ENCODE peak calls at places on chromosome 13, in six cellular contexts. P is thoracic aorta, U is A549, S is cardiac muscle cell, M is Peyer's patch, H is left ventricle myocardium inferior. R is an unnamed sample. For H3K9me3 and H3K4me1, the result is how much of the 10 kb centered on the place peaks cover.

GRCh38 chr13:75908137-75908536 is 272.0 kb downstream of the LMO7 start:
- DNase-seq in P (no peak), U (no peak), S (peak), M (no peak), H (peak), R (no peak)

GRCh38 chr13:109275848-109276247 is 510.5 kb downstream of the IRS2 start:
- DNase-seq in P (no peak), U (peak), S (peak), M (no peak), H (no peak), R (no peak)

GRCh38 chr13:33846306-33847062 is 28.5 kb downstream of the RFC3 start:
- DNase-seq in P (no peak), U (no peak), S (no peak), M (no peak), H (no peak), R (no peak)

GRCh38 chr13:40453666-40454030 is 212.8 kb downstream of the FOXO1 start:
- DNase-seq in P (no peak), U (no peak), S (no peak), M (no peak), H (no peak), R (no peak)

GRCh38 chr13:75226092-75226491 is 255.9 kb downstream of the TBC1D4 start:
- DNase-seq in P (no peak), U (no peak), S (no peak), M (no peak), H (no peak), R (no peak)

GRCh38 chr13:98232456-98232855 is 55.4 kb upstream of the RNF113B start:
- DNase-seq in P (no peak), U (no peak), S (no peak), M (no peak), H (no peak), R (no peak)

GRCh38 chr13:79481685-79482052 is 714 bp downstream of the NDFIP2 start:
- DNase-seq in P (no peak), U (no peak), S (no peak), M (no peak), H (no peak), R (peak)

GRCh38 chr13:71218960-71219359 is 648.0 kb downstream of the DACH1 start:
- DNase-seq in P (no peak), U (peak), S (peak), M (no peak), H (no peak), R (no peak)

GRCh38 chr13:73082471-73082870 is 23.7 kb downstream of the KLF5 start:
- DNase-seq in P (no peak), U (no peak), S (no peak), M (no peak), H (no peak), R (no peak)

GRCh38 chr13:33261426-33262068 is 24.0 kb downstream of the STARD13 start:
- DNase-seq in P (no peak), U (no peak), S (no peak), M (no peak), H (no peak), R (no peak)

GRCh38 chr13:63910406-63910957 is 2494.8 kb upstream of the PCDH20 start:
- DNase-seq in P (no peak), U (peak), S (no peak), M (no peak), H (no peak), R (no peak)

GRCh38 chr13:46170687-46171086 is 11.3 kb downstream of the LCP1 start:
- DNase-seq in P (no peak), U (no peak), S (peak), M (no peak), H (no peak), R (peak)

GRCh38 chr13:95552208-95552538 is 347 bp upstream of the CLDN10 start:
- DNase-seq in P (no peak), U (no peak), S (no peak), M (no peak), H (no peak), R (no peak)

GRCh38 chr13:112032186-112032835 is 34.6 kb upstream of the SOX1 start:
- DNase-seq in P (no peak), U (no peak), S (no peak), M (no peak), H (no peak), R (no peak)

GRCh38 chr13:43220873-43221578 is 197.6 kb downstream of the DNAJC15 start:
- DNase-seq in P (no peak), U (no peak), S (no peak), M (no peak), H (no peak), R (no peak)

DNA sequence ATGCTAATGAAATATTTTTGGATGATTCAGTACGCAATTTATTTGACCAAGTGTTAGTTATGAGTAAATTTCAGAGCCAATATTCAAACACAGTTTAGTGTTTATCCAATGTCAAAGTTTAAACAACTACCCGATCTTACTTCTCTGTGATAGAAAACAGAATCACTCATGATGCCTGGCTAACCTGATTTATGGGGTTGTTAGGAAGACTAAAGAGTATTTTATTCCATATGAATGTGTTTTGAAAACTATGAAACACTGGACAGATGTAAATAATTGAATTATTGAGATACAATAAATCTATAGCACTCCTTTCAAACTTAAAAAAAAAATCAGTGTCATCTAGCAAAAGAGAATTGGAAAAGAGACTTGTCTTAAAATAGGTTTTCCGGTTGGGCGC is 1181.8 kb downstream of the EFNB2 start:
- DNase-seq in P (no peak), U (no peak), S (no peak), M (no peak), H (no peak), R (no peak)
- H3K9me3 ChIP-seq in P (under half), U (under half), S (under half), M (under half), H (under half), R (under half)

DNA sequence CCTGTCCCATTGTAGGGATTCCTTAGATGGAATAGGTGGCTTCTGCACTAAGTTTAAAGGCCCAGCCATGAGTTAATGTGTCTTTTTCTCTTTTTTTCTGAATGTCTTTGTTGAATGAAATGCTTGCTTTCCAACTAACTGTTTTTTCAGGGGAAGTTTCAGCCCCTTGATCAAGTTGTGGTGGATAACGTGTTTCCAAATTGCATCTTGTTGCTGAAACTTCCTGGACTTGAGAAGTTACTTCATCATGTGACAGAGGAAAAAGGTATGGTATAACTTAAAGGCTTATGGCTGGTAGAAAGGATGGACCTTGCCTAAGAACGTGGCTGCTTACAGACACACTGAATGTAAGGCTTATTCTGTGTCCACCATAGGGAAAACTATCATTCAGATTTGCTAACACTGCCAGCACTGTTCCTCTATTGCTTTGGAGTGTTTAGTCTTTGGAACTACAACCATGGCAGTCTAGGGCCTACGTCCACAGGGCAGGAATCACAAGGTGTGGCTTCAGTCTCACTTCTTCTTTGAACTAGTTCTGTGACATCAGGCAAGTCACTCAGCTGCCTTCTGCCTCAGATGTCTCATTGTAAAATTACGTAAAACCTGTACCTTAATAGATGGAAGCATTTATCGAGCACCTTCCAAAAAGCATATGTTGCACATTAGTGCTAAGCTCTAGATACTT is 25.3 kb downstream of the RNASEH2B start:
- DNase-seq in P (no peak), U (no peak), S (no peak), M (no peak), H (no peak), R (no peak)
- H3K4me1 ChIP-seq in P (under half), U (under half), S (under half), M (under half), H (under half), R (under half)

GRCh38 chr13:102028198-102028597 is 373.6 kb downstream of the FGF14 start:
- DNase-seq in P (no peak), U (no peak), S (no peak), M (no peak), H (no peak), R (no peak)
- H3K4me3 ChIP-seq in P (no peak), U (no peak), S (no peak), M (no peak), H (no peak), R (no peak)

GRCh38 chr13:113917523-113918371 is 53.9 kb upstream of the GAS6 start:
- DNase-seq in P (no peak), U (no peak), S (no peak), M (peak), H (no peak), R (no peak)

GRCh38 chr13:113918580-113918979 is 54.7 kb upstream of the GAS6 start:
- DNase-seq in P (no peak), U (no peak), S (no peak), M (peak), H (no peak), R (no peak)

GRCh38 chr13:113915786-113916329 is 52.0 kb upstream of the GAS6 start:
- DNase-seq in P (no peak), U (no peak), S (no peak), M (peak), H (no peak), R (no peak)

GRCh38 chr13:113916330-113916815 is 52.5 kb upstream of the GAS6 start:
- DNase-seq in P (no peak), U (peak), S (no peak), M (peak), H (no peak), R (no peak)

DNA sequence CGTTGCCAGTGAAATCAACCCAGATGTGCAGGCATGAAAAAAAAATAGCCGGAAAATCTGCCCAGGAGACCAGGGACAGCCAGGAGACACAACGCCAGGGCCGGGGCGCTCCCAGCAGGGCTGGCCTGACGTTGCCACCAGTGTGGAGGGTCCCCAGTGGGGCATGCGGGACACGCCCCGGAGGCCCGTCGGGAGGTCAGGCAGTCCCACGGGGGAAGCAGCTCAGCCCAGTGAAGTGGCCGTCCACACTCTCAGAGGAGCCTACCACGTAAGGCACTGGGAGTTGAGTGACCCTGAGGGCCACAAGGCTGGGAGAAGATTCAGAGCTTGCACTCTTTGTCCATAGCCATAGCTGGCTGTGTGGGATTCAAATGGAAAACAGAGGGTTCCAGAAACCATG is 53.2 kb upstream of the GAS6 start:
- DNase-seq in P (no peak), U (no peak), S (no peak), M (no peak), H (no peak), R (no peak)
- H3K9me3 ChIP-seq in P (under half), U (under half), S (under half), M (under half), H (under half), R (under half)